ENCODE peak calls at places on chromosomes 2 and 18, in six cellular contexts. C is breast epithelium, O is body of pancreas, W is A549, I is sigmoid colon, P is IMR-90. V is an unnamed sample.

GRCh38 chr18:74806073-74806472 is 208.4 kb downstream of the ZNF407 start:
- DNase-seq in C (no peak), O (no peak), W (no peak), I (no peak), P (no peak), V (no peak)

GRCh38 chr2:150619607-150620330 is 132.3 kb upstream of the RND3 start:
- DNase-seq in C (no peak), O (no peak), W (no peak), I (no peak), P (peak; percentile 78), V (no peak)

GRCh38 chr2:195479407-195479806 is 177.6 kb upstream of the SLC39A10 start:
- DNase-seq in C (no peak), O (no peak), W (no peak), I (no peak), P (no peak), V (no peak)

GRCh38 chr2:240856151-240856980 is 12.3 kb upstream of the AGXT start:
- DNase-seq in C (no peak), O (no peak), W (peak; percentile 25), I (no peak), P (no peak), V (no peak)

GRCh38 chr2:190911813-190912212 is 31.2 kb downstream of the GLS start:
- DNase-seq in C (no peak), O (no peak), W (no peak), I (no peak), P (peak; percentile 76), V (no peak)

GRCh38 chr18:35413163-35413511 is 36.0 kb upstream of the ZNF396 start:
- DNase-seq in C (no peak), O (no peak), W (no peak), I (no peak), P (no peak), V (no peak)

GRCh38 chr2:46339676-46340459 is 42.7 kb downstream of the EPAS1 start:
- DNase-seq in C (no peak), O (peak; percentile 56), W (no peak), I (no peak), P (peak; percentile 73), V (no peak)

GRCh38 chr2:88603146-88603545 is 24.1 kb downstream of the EIF2AK3 start:
- DNase-seq in C (no peak), O (no peak), W (no peak), I (no peak), P (peak; percentile 57), V (no peak)

GRCh38 chr2:191983186-191983585 is 136.3 kb upstream of the CAVIN2 start:
- DNase-seq in C (no peak), O (no peak), W (no peak), I (no peak), P (no peak), V (no peak)

GRCh38 chr2:181398000-181398399 is 59.2 kb upstream of the ITGA4 start:
- DNase-seq in C (no peak), O (no peak), W (no peak), I (no peak), P (no peak), V (no peak)

GRCh38 chr2:102839668-102840388 is 78.0 kb downstream of the TMEM182 start:
- DNase-seq in C (no peak), O (peak; percentile 27), W (peak; percentile 15), I (no peak), P (peak; percentile 17), V (no peak)

GRCh38 chr18:48845174-48845573 is 105.6 kb downstream of the SMAD7 start:
- DNase-seq in C (no peak), O (no peak), W (no peak), I (no peak), P (no peak), V (no peak)

GRCh38 chr2:70964596-70965386 is 13.6 kb upstream of the ANKRD53 start:
- DNase-seq in C (peak; percentile 29), O (peak; percentile 70), W (peak; percentile 80), I (peak; percentile 88), P (peak; percentile 58), V (peak; percentile 46)

GRCh38 chr2:179440642-179441251 is 176.1 kb upstream of the SESTD1 start:
- DNase-seq in C (no peak), O (no peak), W (no peak), I (no peak), P (peak; percentile 26), V (no peak)

GRCh38 chr2:166494140-166494544 is at the start of gene SCN7A:
- DNase-seq in C (peak; percentile 32), O (peak; percentile 28), W (no peak), I (peak; percentile 94), P (peak; percentile 81), V (peak; percentile 74)

GRCh38 chr18:3985664-3986063 is 469.4 kb downstream of the DLGAP1 start:
- DNase-seq in C (no peak), O (no peak), W (no peak), I (no peak), P (peak; percentile 94), V (no peak)
- H3K4me3 ChIP-seq in C (no peak overlapping the region), O (no peak overlapping the region), W (no peak overlapping the region), I (no peak overlapping the region), P (no peak overlapping the region), V (no peak overlapping the region)

GRCh38 chr2:39481611-39482010 is 44.5 kb upstream of the MAP4K3 start:
- DNase-seq in C (no peak), O (no peak), W (peak; percentile 60), I (no peak), P (peak; percentile 72), V (no peak)

GRCh38 chr2:39484620-39485495 is 47.8 kb upstream of the MAP4K3 start:
- DNase-seq in C (no peak), O (no peak), W (no peak), I (no peak), P (no peak), V (no peak)

GRCh38 chr2:39484206-39484605 is 47.1 kb upstream of the MAP4K3 start:
- DNase-seq in C (no peak), O (peak; percentile 22), W (no peak), I (no peak), P (no peak), V (no peak)

GRCh38 chr2:39486071-39486470 is 49.0 kb upstream of the MAP4K3 start:
- DNase-seq in C (no peak), O (no peak), W (no peak), I (no peak), P (no peak), V (no peak)

DNA sequence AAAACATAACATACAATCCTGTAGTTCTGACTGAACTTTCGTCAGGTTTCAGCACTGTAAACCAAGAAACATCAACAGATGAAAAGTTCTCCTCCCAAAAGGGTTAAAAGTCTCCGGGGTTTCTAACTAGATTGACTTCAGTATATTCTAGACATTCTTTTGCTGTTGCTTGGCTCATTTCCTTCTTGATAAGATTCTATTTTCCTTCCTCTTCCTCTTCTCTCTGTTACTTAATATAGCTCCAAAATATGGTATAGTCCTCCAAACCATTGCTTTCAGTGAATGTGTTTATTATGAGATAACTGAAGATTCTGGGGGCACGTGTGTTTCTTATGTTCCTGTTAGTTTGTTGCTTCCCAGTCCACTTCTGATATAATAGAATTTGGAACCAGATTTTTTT is 46.4 kb upstream of the MAP4K3 start:
- DNase-seq in C (no peak), O (no peak), W (no peak), I (no peak), P (peak; percentile 15), V (no peak)
- TF ChIP-seq POLR2A in C (no peak), O (no peak), W (no peak), I (no peak), P (no peak), V (no peak)

DNA sequence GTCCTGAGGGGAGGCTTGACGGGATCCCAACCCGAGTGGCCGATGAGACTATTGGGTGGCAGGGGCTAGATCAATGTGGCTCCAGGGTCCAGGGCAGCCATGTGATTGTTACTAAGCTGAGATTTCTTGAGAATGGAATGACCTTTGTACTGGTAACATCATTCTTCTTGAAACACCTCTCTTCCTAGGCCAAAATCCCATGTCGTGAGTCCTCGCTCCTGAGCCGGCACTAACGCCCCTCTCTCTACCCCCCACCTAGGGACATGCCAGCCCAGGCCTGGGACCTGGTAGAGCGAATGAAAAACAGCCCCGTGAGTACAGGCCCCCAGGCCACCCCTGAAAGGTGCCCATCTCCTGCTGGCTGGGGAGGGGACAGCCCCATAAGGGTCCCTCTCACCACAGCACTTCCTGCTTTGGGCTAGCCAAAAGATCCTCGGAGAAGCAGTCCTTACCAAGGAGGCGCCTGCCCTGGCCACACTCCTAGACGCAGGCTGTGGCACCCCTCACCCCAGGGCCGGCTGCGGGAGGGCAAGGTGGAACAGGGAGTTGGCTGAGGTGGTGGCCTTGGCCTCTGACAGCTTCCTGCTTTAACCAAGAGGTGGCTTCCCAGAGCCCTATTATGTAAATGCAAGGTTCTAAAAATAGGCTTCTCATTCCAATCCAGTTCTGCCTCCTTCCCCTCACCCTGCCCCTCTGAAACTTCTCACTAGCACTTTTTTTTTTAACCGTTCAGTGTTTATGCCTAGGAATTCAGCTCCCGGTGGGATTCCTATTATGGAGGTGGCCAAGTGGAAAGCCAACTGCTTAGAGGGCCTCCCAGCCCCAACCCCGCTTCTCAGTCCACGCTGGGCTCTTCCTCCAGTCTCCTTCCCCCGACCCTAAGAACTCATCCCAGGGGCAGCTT is 126.6 kb upstream of the PPP1CB start:
- DNase-seq in C (peak; percentile 78), O (peak; percentile 90), W (no peak), I (peak; percentile 87), P (peak; percentile 63), V (peak; percentile 59)
- H3K4me3 ChIP-seq in C (no peak overlapping the region), O (no peak overlapping the region), W (no peak overlapping the region), I (peak overlapping the region; percentile 6), P (no peak overlapping the region), V (no peak overlapping the region)

GRCh38 chr2:100562613-100563406 is at the start of gene PDCL3:
- DNase-seq in C (peak; percentile 98), O (peak; percentile 98), W (peak; percentile 93), I (peak; percentile 99), P (peak; percentile 99), V (peak; percentile 93)

GRCh38 chr2:100568989-100569388 is 6.2 kb downstream of the PDCL3 start:
- DNase-seq in C (no peak), O (no peak), W (no peak), I (no peak), P (no peak), V (no peak)

GRCh38 chr2:100561191-100561590 is 1.6 kb upstream of the PDCL3 start:
- DNase-seq in C (no peak), O (no peak), W (no peak), I (no peak), P (no peak), V (no peak)

GRCh38 chr2:100560431-100560830 is 2.4 kb upstream of the PDCL3 start:
- DNase-seq in C (no peak), O (no peak), W (no peak), I (no peak), P (no peak), V (no peak)

GRCh38 chr2:100563407-100564247 is 834 bp downstream of the PDCL3 start:
- DNase-seq in C (no peak), O (no peak), W (no peak), I (peak; percentile 64), P (no peak), V (no peak)
- TF ChIP-seq POLR2A in C (no peak), O (no peak), W (no peak), I (no peak), P (no peak), V (no peak)

GRCh38 chr2:118431586-118431985 is 343.3 kb downstream of the INSIG2 start:
- DNase-seq in C (no peak), O (no peak), W (no peak), I (no peak), P (no peak), V (no peak)
- H3K4me3 ChIP-seq in C (no peak overlapping the region), O (no peak overlapping the region), W (no peak overlapping the region), I (no peak overlapping the region), P (no peak overlapping the region), V (no peak overlapping the region)

V was measured in tibial nerve.